ENCODE peak calls at places on chromosome 20, in six cellular contexts. V is fibroblast of pulmonary artery, P is heart left ventricle, E is left ventricle myocardium inferior, M is tibial artery, G is K562. X is an unnamed sample.

GRCh38 chr20:10304474-10305046 is 85.9 kb downstream of the SNAP25 start:
- DNase-seq in M (no peak), P (no peak), G (no peak), E (no peak), V (no peak), X (peak)

GRCh38 chr20:47358672-47359532 is 2.4 kb upstream of the ZMYND8 start:
- DNase-seq in P (no peak), E (peak), V (peak), M (peak), G (peak), X (peak)

GRCh38 chr20:13041574-13042457 is 33.0 kb downstream of the SPTLC3 start:
- DNase-seq in G (no peak), P (no peak), E (no peak), M (no peak), V (peak), X (no peak)

GRCh38 chr20:18263723-18264122 is 24.6 kb upstream of the ZNF133 start:
- DNase-seq in P (no peak), M (no peak), E (no peak), G (no peak), V (no peak), X (no peak)

GRCh38 chr20:1897486-1897885 is 2.3 kb downstream of the SIRPA start:
- DNase-seq in G (no peak), E (no peak), V (peak), M (peak), P (no peak), X (no peak)

GRCh38 chr20:38806855-38807655 is 1.6 kb downstream of the PPP1R16B start:
- DNase-seq in V (no peak), M (no peak), E (no peak), G (no peak), P (no peak), X (no peak)

GRCh38 chr20:62795023-62795761 is 1.1 kb upstream of the MRGBP start:
- DNase-seq in M (peak), E (no peak), G (peak), P (peak), V (peak), X (peak)

GRCh38 chr20:11979306-11980128 is 61.8 kb downstream of the BTBD3 start:
- DNase-seq in G (no peak), M (no peak), E (no peak), V (no peak), P (no peak), X (no peak)

GRCh38 chr20:41030536-41031242 is 2.1 kb downstream of the TOP1 start:
- DNase-seq in E (no peak), V (peak), G (no peak), M (no peak), P (no peak), X (peak)

GRCh38 chr20:33789109-33789857 is 21.9 kb upstream of the CHMP4B start:
- DNase-seq in V (peak), E (no peak), M (no peak), G (no peak), P (no peak), X (peak)

GRCh38 chr20:6613280-6613861 is 154.1 kb upstream of the BMP2 start:
- DNase-seq in M (no peak), G (no peak), P (no peak), E (no peak), V (no peak), X (no peak)
- TF ChIP-seq CTCF in M (no peak), G (no peak), P (no peak), E (no peak), V (no peak), X (no peak)

DNA sequence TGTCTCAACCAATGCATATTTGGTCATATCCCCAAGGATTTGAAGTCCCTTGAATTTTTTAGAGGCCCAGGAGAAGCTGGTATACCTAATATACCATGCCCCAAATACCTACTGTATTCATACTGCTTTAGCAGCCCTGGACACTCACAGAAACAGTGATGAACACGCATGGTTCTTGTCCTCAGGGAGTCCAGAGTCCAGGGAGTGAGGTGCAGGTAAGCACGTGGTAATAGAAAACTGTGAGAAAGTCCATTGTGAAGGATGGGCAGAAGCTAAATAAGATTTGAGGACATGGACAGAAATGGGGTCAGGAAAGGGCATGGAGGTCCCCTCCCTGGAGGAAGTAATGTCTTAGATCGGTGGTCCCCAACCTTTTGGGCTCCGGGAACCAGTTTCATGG is 85.4 kb downstream of the TSHZ2 start:
- DNase-seq in V (no peak), G (no peak), E (no peak), M (no peak), P (no peak), X (no peak)
- TF ChIP-seq CTCF in V (no peak), G (no peak), E (no peak), M (no peak), P (no peak), X (no peak)

GRCh38 chr20:57582432-57583288 is 21.8 kb downstream of the PCK1 start:
- DNase-seq in V (peak), G (peak), M (peak), P (no peak), E (no peak), X (peak)
- TF ChIP-seq CTCF in V (peak), G (peak), M (peak), P (peak), E (peak), X (peak)

GRCh38 chr20:53297154-53297529 is 296.5 kb downstream of the ZNF217 start:
- DNase-seq in G (no peak), P (no peak), V (no peak), E (no peak), M (no peak), X (no peak)
- TF ChIP-seq CTCF in G (no peak), P (no peak), V (no peak), E (no peak), M (no peak), X (no peak)

GRCh38 chr20:61480158-61480825 is 228.2 kb downstream of the CDH4 start:
- DNase-seq in P (no peak), M (no peak), G (no peak), V (no peak), E (no peak), X (no peak)
- TF ChIP-seq CTCF in P (no peak), M (no peak), G (peak), V (no peak), E (no peak), X (no peak)

GRCh38 chr20:25484224-25484846 is 76.9 kb downstream of the GINS1 start:
- DNase-seq in G (no peak), M (no peak), E (no peak), V (no peak), P (peak), X (no peak)
- TF ChIP-seq CTCF in G (peak), M (no peak), E (no peak), V (no peak), P (no peak), X (no peak)

DNA sequence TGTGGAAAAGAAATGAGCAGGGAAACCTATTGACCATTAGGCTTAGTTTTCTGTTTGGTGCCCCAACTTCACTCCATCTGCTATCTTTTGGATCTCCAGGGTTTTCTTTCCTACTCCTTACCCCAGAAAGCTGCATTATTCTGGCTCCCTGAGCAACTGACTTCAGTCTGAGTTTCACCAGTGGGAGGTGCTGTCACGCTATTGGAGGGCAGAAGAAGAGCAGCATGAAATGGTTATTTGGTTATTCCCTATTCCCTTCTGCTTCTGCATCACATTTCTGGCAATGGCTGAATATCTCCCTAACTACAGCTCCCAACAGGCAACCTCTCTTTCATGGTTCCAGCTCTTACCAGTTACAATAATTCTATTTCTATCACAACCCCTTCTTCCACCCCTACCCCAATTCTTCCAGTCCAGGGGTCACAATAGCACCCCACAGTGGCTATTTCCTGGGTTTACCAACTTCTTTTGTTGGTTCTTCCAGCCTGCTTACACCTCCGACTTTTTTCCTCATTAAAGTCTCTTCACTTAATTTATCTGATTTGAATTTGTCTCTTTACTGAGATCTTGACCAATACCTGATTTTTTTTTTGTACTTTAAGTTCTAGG is 311.5 kb downstream of the PLCB1 start:
- DNase-seq in P (no peak), M (no peak), G (no peak), E (no peak), V (no peak), X (no peak)
- TF ChIP-seq CTCF in P (no peak), M (no peak), G (no peak), E (no peak), V (no peak), X (no peak)

X was measured in fibroblast of villous mesenchyme.